ENCODE peak calls at places on chromosome 9, in five cellular contexts. H, R, S, X and T are unnamed samples. For H3K36me3, the result is how much of the 10 kb centered on the place peaks cover.

GRCh38 chr9:131117111-131117761 is 8.2 kb upstream of the NUP214 start:
- DNase-seq in H (no peak), R (no peak), S (no peak), X (no peak), T (no peak)

GRCh38 chr9:131484051-131484445 is 18.7 kb upstream of the POMT1 start:
- DNase-seq in H (no peak), R (no peak), S (no peak), X (no peak), T (no peak)

GRCh38 chr9:133691659-133692363 is 46.3 kb downstream of the SARDH start:
- DNase-seq in H (no peak), R (no peak), S (no peak), X (no peak), T (no peak)

GRCh38 chr9:93321220-93321610 is 130.3 kb upstream of the FAM120A start:
- DNase-seq in H (no peak), R (no peak), S (no peak), X (no peak), T (no peak)

GRCh38 chr9:133892193-133892920 is 99.8 kb downstream of the VAV2 start:
- DNase-seq in H (no peak), R (no peak), S (peak), X (no peak), T (no peak)

GRCh38 chr9:129380961-129381401 is 202.9 kb upstream of the IER5L start:
- DNase-seq in H (no peak), R (no peak), S (no peak), X (no peak), T (no peak)

GRCh38 chr9:101860920-101861319 is 122.5 kb upstream of the GRIN3A start:
- DNase-seq in H (no peak), R (no peak), S (no peak), X (no peak), T (no peak)

GRCh38 chr9:124756011-124756410 is 15.1 kb downstream of the NR6A1 start:
- DNase-seq in H (no peak), R (no peak), S (no peak), X (no peak), T (no peak)

GRCh38 chr9:88534456-88535225 is at the start of gene NXNL2:
- DNase-seq in H (peak), R (peak), S (peak), X (peak), T (peak)

GRCh38 chr9:125586173-125586512 is 120.9 kb downstream of the MAPKAP1 start:
- DNase-seq in H (no peak), R (no peak), S (no peak), X (no peak), T (no peak)

GRCh38 chr9:127776195-127776918 is 2.1 kb downstream of the SH2D3C start:
- DNase-seq in H (no peak), R (no peak), S (no peak), X (no peak), T (no peak)

GRCh38 chr9:10045598-10045997 is 567.2 kb downstream of the PTPRD start:
- DNase-seq in H (no peak), R (no peak), S (no peak), X (no peak), T (no peak)

GRCh38 chr9:76904661-76905457 is 1.1 kb downstream of the PRUNE2 start:
- DNase-seq in H (no peak), R (no peak), S (no peak), X (no peak), T (no peak)

GRCh38 chr9:133803028-133803585 is 65.0 kb upstream of the SARDH start:
- DNase-seq in H (no peak), R (no peak), S (no peak), X (no peak), T (no peak)

GRCh38 chr9:128727626-128728248 is 3.8 kb upstream of the ZDHHC12 start:
- DNase-seq in H (no peak), R (no peak), S (no peak), X (no peak), T (no peak)

GRCh38 chr9:20269620-20270019 is 352.7 kb downstream of the MLLT3 start:
- DNase-seq in H (no peak), R (no peak), S (no peak), X (no peak), T (no peak)

GRCh38 chr9:100090880-100091279 is 7.9 kb downstream of the ERP44 start:
- DNase-seq in H (no peak), R (no peak), S (no peak), X (no peak), T (no peak)
- TF ChIP-seq CTCF in H (no peak), R (no peak), S (no peak), X (no peak), T (no peak)

DNA sequence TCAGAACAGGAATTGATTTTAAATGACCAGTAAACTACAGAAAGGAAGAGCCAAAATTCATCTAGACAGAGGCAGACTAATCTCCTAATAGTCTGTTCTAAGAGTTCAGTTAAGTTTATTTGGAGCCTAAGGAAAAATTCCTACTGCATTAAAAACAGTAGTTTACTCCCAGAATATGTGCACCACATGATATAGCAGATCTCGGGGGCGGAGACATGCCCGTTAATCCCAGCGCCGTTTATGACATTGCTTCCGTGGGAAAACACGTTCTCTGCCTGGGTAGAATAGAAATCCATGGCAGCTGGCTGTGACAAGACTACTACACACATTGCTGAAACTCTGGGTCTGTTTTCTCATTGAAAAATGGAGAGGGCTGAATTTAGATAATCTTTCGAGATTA is 11.4 kb downstream of the HABP4 start:
- DNase-seq in H (no peak), R (no peak), S (no peak), X (no peak), T (no peak)
- TF ChIP-seq POLR2A in H (no peak), R (no peak), S (no peak), X (no peak), T (no peak)

DNA sequence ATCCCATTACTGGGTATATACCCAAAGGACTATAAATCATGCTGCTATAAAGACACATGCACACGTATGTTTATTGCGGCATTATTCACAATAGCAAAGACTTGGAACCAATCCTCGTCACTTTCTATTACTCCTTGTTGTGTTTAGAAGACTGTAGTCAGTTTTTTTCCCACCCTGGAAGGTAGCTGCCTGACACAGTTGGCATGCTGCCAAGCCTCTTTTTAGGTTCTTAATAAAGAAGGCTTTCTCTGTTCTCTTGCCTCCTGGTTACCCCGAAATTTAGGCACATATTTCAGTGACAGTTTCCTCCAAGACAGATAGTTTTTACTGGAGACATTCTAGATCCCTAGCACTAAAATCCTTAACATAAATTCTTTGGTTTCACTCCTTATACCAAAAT is 205.4 kb upstream of the PCSK5 start:
- DNase-seq in H (no peak), R (no peak), S (no peak), X (no peak), T (no peak)
- H3K36me3 ChIP-seq in H (under half), R (under half), S (under half), X (under half), T (under half)

GRCh38 chr9:31808770-31809169 is 575.7 kb upstream of the ACO1 start:
- DNase-seq in H (no peak), R (no peak), S (no peak), X (no peak), T (no peak)

GRCh38 chr9:31807574-31808256 is 576.7 kb upstream of the ACO1 start:
- DNase-seq in H (peak), R (no peak), S (no peak), X (no peak), T (no peak)
- TF ChIP-seq CTCF in H (peak), R (no peak), S (no peak), X (no peak), T (no peak)

DNA sequence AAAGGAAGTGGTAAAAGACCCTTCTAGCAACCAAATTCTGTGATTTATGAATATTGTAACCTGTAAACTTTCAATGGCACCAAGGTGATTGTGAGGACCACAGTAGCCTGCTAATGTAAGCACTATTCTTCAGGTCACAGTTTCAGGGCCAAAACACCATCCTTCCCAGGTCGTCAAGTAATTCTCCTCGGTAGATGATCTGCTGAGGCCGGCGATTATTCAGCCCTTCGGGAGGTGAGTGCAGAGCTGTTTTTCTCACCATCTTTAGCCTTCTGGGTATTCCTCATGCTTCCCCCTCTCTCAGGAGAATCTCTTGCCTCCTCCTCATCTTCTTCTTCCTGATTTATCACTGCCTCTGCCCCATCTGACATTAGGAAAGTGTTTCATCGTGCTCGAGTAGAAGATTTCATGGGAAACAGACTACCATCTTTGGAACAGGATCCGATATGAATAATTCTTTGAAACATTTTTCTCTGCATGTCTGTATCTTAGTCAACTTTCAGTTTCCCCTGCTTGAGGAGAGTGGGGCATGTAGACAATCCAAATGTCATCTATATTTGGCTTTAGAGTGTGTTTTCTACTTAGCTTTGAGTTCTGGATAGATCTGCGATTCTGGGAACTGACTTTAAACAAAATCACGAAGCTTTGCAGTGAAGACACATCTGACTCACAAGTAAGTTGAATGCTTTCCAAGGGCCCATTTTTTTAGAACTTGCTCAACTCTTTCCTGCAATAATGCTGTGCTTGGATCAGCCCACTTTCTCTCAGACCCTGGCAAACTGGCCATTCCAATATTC is 173.9 kb downstream of the AOPEP start:
- DNase-seq in H (no peak), R (peak), S (no peak), X (no peak), T (no peak)
- TF ChIP-seq POLR2A in H (no peak), R (no peak), S (no peak), X (no peak), T (no peak)

GRCh38 chr9:81599837-81600236 is 89.5 kb downstream of the TLE1 start:
- DNase-seq in H (no peak), R (no peak), S (no peak), X (no peak), T (no peak)
- H3K36me3 ChIP-seq in H (under half), R (under half), S (under half), X (under half), T (under half)

GRCh38 chr9:16921855-16922254 is 51.4 kb upstream of the BNC2 start:
- DNase-seq in H (peak), R (no peak), S (no peak), X (no peak), T (no peak)
- TF ChIP-seq CTCF in H (no peak), R (no peak), S (no peak), X (no peak), T (no peak)

GRCh38 chr9:136117291-136118060 is 1.2 kb downstream of the TMEM250 start:
- DNase-seq in H (no peak), R (no peak), S (peak), X (peak), T (no peak)

GRCh38 chr9:136119259-136120118 is 814 bp upstream of the TMEM250 start:
- DNase-seq in H (no peak), R (no peak), S (peak), X (no peak), T (no peak)

GRCh38 chr9:136118061-136118366 is 661 bp downstream of the TMEM250 start:
- DNase-seq in H (no peak), R (no peak), S (no peak), X (no peak), T (no peak)

GRCh38 chr9:136120119-136120393 is 1.4 kb upstream of the TMEM250 start:
- DNase-seq in H (no peak), R (no peak), S (no peak), X (no peak), T (no peak)

GRCh38 chr9:136118367-136119258 is at the start of gene TMEM250:
- DNase-seq in H (peak), R (peak), S (peak), X (peak), T (peak)
- TF ChIP-seq POLR2A in H (peak), R (peak), S (peak), X (no peak), T (peak)